ENCODE peak calls at places on chromosomes 2 and 18, in five cellular contexts. H is thyroid gland, F is right atrium auricular region, O is stomach, B is sigmoid colon. P is an unnamed sample.

GRCh38 chr2:75324716-75325291 is 125.5 kb upstream of the TACR1 start:
- DNase-seq in H (no peak), O (no peak), B (no peak), F (no peak), P (no peak)

GRCh38 chr2:78839259-78839658 is 186.2 kb upstream of the REG3G start:
- DNase-seq in F (no peak), H (no peak), O (no peak), B (no peak), P (no peak)

GRCh38 chr18:62672600-62672999 is 42.7 kb upstream of the PHLPP1 start:
- DNase-seq in H (no peak), B (no peak), F (no peak), O (no peak), P (no peak)

GRCh38 chr2:201806442-201806841 is at the start of gene CDK15:
- DNase-seq in O (no peak), F (no peak), B (peak; percentile 69), H (no peak), P (no peak)

GRCh38 chr2:209762564-209762963 is 9.1 kb upstream of the UNC80 start:
- DNase-seq in O (no peak), H (no peak), F (no peak), B (no peak), P (no peak)

GRCh38 chr2:102000813-102001766 is 9.3 kb downstream of the IL1R2 start:
- DNase-seq in B (no peak), F (no peak), O (no peak), H (no peak), P (no peak)

GRCh38 chr2:64524604-64525322 is 635 bp downstream of the AFTPH start:
- DNase-seq in F (no peak), B (peak; percentile 69), O (peak; percentile 44), H (peak; percentile 32), P (peak; percentile 59)

GRCh38 chr2:160380613-160381012 is 113.0 kb downstream of the RBMS1 start:
- DNase-seq in H (no peak), O (no peak), B (no peak), F (no peak), P (no peak)

GRCh38 chr2:16625201-16625729 is 40.4 kb downstream of the CYRIA start:
- DNase-seq in F (no peak), B (no peak), H (no peak), O (no peak), P (peak; percentile 69)

GRCh38 chr2:20048488-20049443 is 2.7 kb downstream of the LAPTM4A start:
- DNase-seq in F (no peak), B (no peak), O (no peak), H (no peak), P (no peak)

GRCh38 chr2:161990741-161991140 is 83.3 kb downstream of the DPP4 start:
- DNase-seq in B (no peak), O (no peak), F (no peak), H (no peak), P (no peak)

GRCh38 chr18:78698914-78699313 is 280.7 kb upstream of the SALL3 start:
- DNase-seq in H (no peak), F (no peak), O (no peak), B (peak; percentile 7), P (no peak)
- H3K9me3 ChIP-seq in H (no peaks in the 10 kb centered on the region), F (no peaks in the 10 kb centered on the region), O (no peaks in the 10 kb centered on the region), B (no peaks in the 10 kb centered on the region), P (no peaks in the 10 kb centered on the region)

GRCh38 chr18:8926464-8926863 is 176.0 kb upstream of the NDUFV2 start:
- DNase-seq in B (no peak), O (no peak), H (no peak), F (no peak), P (no peak)

GRCh38 chr18:8933714-8934284 is 168.7 kb upstream of the NDUFV2 start:
- DNase-seq in B (no peak), H (no peak), F (no peak), O (no peak), P (no peak)

GRCh38 chr18:8932866-8933265 is 169.6 kb upstream of the NDUFV2 start:
- DNase-seq in F (no peak), O (no peak), H (no peak), B (no peak), P (no peak)

GRCh38 chr18:8929381-8929780 is 173.1 kb upstream of the NDUFV2 start:
- DNase-seq in F (no peak), O (no peak), H (no peak), B (no peak), P (no peak)

GRCh38 chr18:8930990-8931648 is 171.4 kb upstream of the NDUFV2 start:
- DNase-seq in B (no peak), H (no peak), F (no peak), O (no peak), P (no peak)
- H3K9me3 ChIP-seq in B (peaks cover 9% of the 10 kb centered on the region), H (no peaks in the 10 kb centered on the region), F (no peaks in the 10 kb centered on the region), O (peaks cover 34% of the 10 kb centered on the region), P (no peaks in the 10 kb centered on the region)

GRCh38 chr2:115558725-115559124 is 1116.3 kb downstream of the DPP10 start:
- DNase-seq in H (no peak), F (no peak), B (no peak), O (no peak), P (no peak)
- H3K9me3 ChIP-seq in H (no peaks in the 10 kb centered on the region), F (no peaks in the 10 kb centered on the region), B (no peaks in the 10 kb centered on the region), O (no peaks in the 10 kb centered on the region), P (no peaks in the 10 kb centered on the region)

DNA sequence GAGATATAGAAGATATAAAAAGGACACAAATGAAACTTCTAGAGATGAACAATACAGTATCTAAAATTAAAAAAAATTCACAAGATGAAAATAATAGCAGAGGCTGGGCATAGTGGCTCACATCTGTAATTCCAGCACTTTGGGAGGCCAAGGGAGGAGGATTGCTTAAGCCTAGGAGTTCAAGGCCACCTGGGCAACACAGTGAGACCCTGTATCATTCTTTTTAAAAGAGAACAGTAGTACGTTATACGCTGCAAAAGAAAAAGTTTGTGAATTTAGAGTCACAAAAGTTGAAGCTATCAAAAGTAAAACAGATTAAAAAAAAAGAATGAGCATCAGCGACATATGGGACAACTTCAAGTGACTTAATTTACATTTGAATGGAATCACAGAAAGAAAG is 81.6 kb upstream of the ZFP36L2 start:
- DNase-seq in O (no peak), H (no peak), F (no peak), B (no peak), P (no peak)
- H3K9me3 ChIP-seq in O (no peaks in the 10 kb centered on the region), H (no peaks in the 10 kb centered on the region), F (no peaks in the 10 kb centered on the region), B (no peaks in the 10 kb centered on the region), P (no peaks in the 10 kb centered on the region)

GRCh38 chr2:9857814-9858729 is 14.8 kb downstream of the TAF1B start:
- DNase-seq in O (no peak), F (no peak), B (no peak), H (no peak), P (no peak)
- H3K9me3 ChIP-seq in O (peaks cover 16% of the 10 kb centered on the region), F (no peaks in the 10 kb centered on the region), B (peaks cover 1% of the 10 kb centered on the region), H (no peaks in the 10 kb centered on the region), P (no peaks in the 10 kb centered on the region)

GRCh38 chr2:232549655-232550350 is 554 bp downstream of the TIGD1 start:
- DNase-seq in F (no peak), H (no peak), B (no peak), O (no peak), P (no peak)
- H3K9me3 ChIP-seq in F (no peaks in the 10 kb centered on the region), H (no peaks in the 10 kb centered on the region), B (no peaks in the 10 kb centered on the region), O (no peaks in the 10 kb centered on the region), P (no peaks in the 10 kb centered on the region)

DNA sequence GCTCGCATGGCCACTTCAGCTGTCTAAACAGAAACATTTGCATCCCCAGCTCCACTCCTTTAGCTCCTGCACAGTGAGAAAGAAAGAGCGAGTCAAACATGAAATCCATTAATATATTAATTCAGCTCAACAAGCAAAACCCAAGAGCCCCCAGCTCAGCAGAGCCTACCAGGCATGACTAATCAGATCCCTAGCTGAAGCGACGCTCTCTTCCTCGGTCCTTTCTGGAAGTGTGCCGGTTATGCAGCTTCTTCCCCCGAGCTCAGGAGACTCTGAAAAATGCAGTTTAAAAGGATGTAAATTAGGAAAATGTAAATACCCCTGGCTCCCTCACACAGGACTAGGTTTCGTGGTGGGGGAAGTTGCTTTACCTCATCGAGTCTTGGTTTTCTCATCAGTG is 221.5 kb downstream of the ANKRD30B start:
- DNase-seq in F (peak; percentile 26), H (peak; percentile 41), O (no peak), B (no peak), P (no peak)
- H3K9me3 ChIP-seq in F (no peaks in the 10 kb centered on the region), H (no peaks in the 10 kb centered on the region), O (no peaks in the 10 kb centered on the region), B (no peaks in the 10 kb centered on the region), P (no peaks in the 10 kb centered on the region)

P was measured in Peyer's patch.